ENCODE peak calls at places on chromosomes 6 and 20, in five cellular contexts. One of them, this sample, is unnamed.

GRCh38 chr6:107075951-107076381 is 39.3 kb downstream of the BEND3 start:
- DNase-seq in esophagus squamous epithelium: no peak
- DNase-seq in Peyer's patch: no peak
- DNase-seq in ovary: no peak
- DNase-seq in adrenal gland: no peak
- DNase-seq in this sample: no peak

GRCh38 chr6:17472653-17473183 is 79.3 kb downstream of the CAP2 start:
- DNase-seq in ovary: no peak
- DNase-seq in Peyer's patch: no peak
- DNase-seq in adrenal gland: no peak
- DNase-seq in esophagus squamous epithelium: no peak
- DNase-seq in this sample: no peak

GRCh38 chr6:32198345-32198696 is 5.9 kb upstream of the GPSM3 start:
- DNase-seq in ovary: no peak
- DNase-seq in Peyer's patch: no peak
- DNase-seq in adrenal gland: peak; percentile 59
- DNase-seq in esophagus squamous epithelium: no peak
- DNase-seq in this sample: no peak

GRCh38 chr6:122947355-122947754 is 48.7 kb upstream of the CLVS2 start:
- DNase-seq in adrenal gland: no peak
- DNase-seq in ovary: no peak
- DNase-seq in Peyer's patch: no peak
- DNase-seq in esophagus squamous epithelium: no peak
- DNase-seq in this sample: no peak

GRCh38 chr6:111551521-111552231 is 54.0 kb downstream of the TRAF3IP2 start:
- DNase-seq in adrenal gland: peak; percentile 83
- DNase-seq in esophagus squamous epithelium: no peak
- DNase-seq in Peyer's patch: peak; percentile 62
- DNase-seq in ovary: no peak
- DNase-seq in this sample: no peak

GRCh38 chr6:73743556-73743955 is 47.6 kb downstream of the CD109 start:
- DNase-seq in adrenal gland: no peak
- DNase-seq in Peyer's patch: no peak
- DNase-seq in ovary: no peak
- DNase-seq in esophagus squamous epithelium: no peak
- DNase-seq in this sample: no peak

GRCh38 chr6:36839819-36840379 is 655 bp upstream of the CPNE5 start:
- DNase-seq in ovary: peak; percentile 54
- DNase-seq in esophagus squamous epithelium: no peak
- DNase-seq in adrenal gland: no peak
- DNase-seq in Peyer's patch: no peak
- DNase-seq in this sample: no peak

GRCh38 chr6:78192057-78192456 is 539.2 kb downstream of the MEI4 start:
- DNase-seq in Peyer's patch: no peak
- DNase-seq in adrenal gland: no peak
- DNase-seq in ovary: no peak
- DNase-seq in esophagus squamous epithelium: no peak
- DNase-seq in this sample: no peak

GRCh38 chr20:35111141-35111888 is 18.7 kb upstream of the TRPC4AP start:
- DNase-seq in ovary: no peak
- DNase-seq in esophagus squamous epithelium: no peak
- DNase-seq in Peyer's patch: no peak
- DNase-seq in adrenal gland: no peak
- DNase-seq in this sample: no peak

GRCh38 chr6:22062807-22063408 is 233.9 kb downstream of the PRL start:
- DNase-seq in ovary: peak; percentile 21
- DNase-seq in Peyer's patch: peak; percentile 47
- DNase-seq in esophagus squamous epithelium: no peak
- DNase-seq in adrenal gland: no peak
- DNase-seq in this sample: no peak

GRCh38 chr6:15399651-15400470 is 154.0 kb downstream of the JARID2 start:
- DNase-seq in adrenal gland: peak; percentile 95
- DNase-seq in ovary: peak; percentile 83
- DNase-seq in esophagus squamous epithelium: no peak
- DNase-seq in Peyer's patch: peak; percentile 65
- DNase-seq in this sample: peak; percentile 92

GRCh38 chr6:111269401-111269970 is 182.2 kb downstream of the SLC16A10 start:
- DNase-seq in Peyer's patch: no peak
- DNase-seq in esophagus squamous epithelium: no peak
- DNase-seq in ovary: no peak
- DNase-seq in adrenal gland: no peak
- DNase-seq in this sample: no peak

GRCh38 chr20:56516631-56517030 is 7.9 kb upstream of the FAM209A start:
- DNase-seq in esophagus squamous epithelium: no peak
- DNase-seq in Peyer's patch: no peak
- DNase-seq in adrenal gland: no peak
- DNase-seq in ovary: no peak
- DNase-seq in this sample: peak; percentile 50

GRCh38 chr6:158963020-158963808 is 36.8 kb downstream of the RSPH3 start:
- DNase-seq in esophagus squamous epithelium: no peak
- DNase-seq in adrenal gland: no peak
- DNase-seq in ovary: no peak
- DNase-seq in Peyer's patch: no peak
- DNase-seq in this sample: no peak

GRCh38 chr6:80181352-80182081 is 75.0 kb downstream of the BCKDHB start:
- DNase-seq in adrenal gland: no peak
- DNase-seq in ovary: no peak
- DNase-seq in Peyer's patch: no peak
- DNase-seq in esophagus squamous epithelium: no peak
- DNase-seq in this sample: no peak

GRCh38 chr6:142411145-142411544 is 109.3 kb downstream of the ADGRG6 start:
- DNase-seq in esophagus squamous epithelium: no peak
- DNase-seq in adrenal gland: no peak
- DNase-seq in ovary: no peak
- DNase-seq in Peyer's patch: no peak
- DNase-seq in this sample: no peak

GRCh38 chr6:34062815-34063214 is 83.1 kb downstream of the GRM4 start:
- DNase-seq in ovary: no peak
- DNase-seq in adrenal gland: no peak
- DNase-seq in Peyer's patch: no peak
- DNase-seq in esophagus squamous epithelium: no peak
- DNase-seq in this sample: no peak

GRCh38 chr6:157717266-157717870 is 105.7 kb upstream of the SNX9 start:
- DNase-seq in Peyer's patch: peak; percentile 61
- DNase-seq in adrenal gland: no peak
- DNase-seq in esophagus squamous epithelium: no peak
- DNase-seq in ovary: no peak
- DNase-seq in this sample: peak; percentile 79

GRCh38 chr6:157714153-157714490 is 108.9 kb upstream of the SNX9 start:
- DNase-seq in esophagus squamous epithelium: no peak
- DNase-seq in adrenal gland: no peak
- DNase-seq in Peyer's patch: no peak
- DNase-seq in ovary: no peak
- DNase-seq in this sample: no peak

GRCh38 chr6:157715766-157716171 is 107.3 kb upstream of the SNX9 start:
- DNase-seq in ovary: peak; percentile 81
- DNase-seq in adrenal gland: peak; percentile 80
- DNase-seq in esophagus squamous epithelium: no peak
- DNase-seq in Peyer's patch: peak; percentile 71
- DNase-seq in this sample: peak; percentile 93

GRCh38 chr6:157718788-157719187 is 104.3 kb upstream of the SNX9 start:
- DNase-seq in adrenal gland: no peak
- DNase-seq in Peyer's patch: no peak
- DNase-seq in ovary: no peak
- DNase-seq in esophagus squamous epithelium: no peak
- DNase-seq in this sample: no peak

DNA sequence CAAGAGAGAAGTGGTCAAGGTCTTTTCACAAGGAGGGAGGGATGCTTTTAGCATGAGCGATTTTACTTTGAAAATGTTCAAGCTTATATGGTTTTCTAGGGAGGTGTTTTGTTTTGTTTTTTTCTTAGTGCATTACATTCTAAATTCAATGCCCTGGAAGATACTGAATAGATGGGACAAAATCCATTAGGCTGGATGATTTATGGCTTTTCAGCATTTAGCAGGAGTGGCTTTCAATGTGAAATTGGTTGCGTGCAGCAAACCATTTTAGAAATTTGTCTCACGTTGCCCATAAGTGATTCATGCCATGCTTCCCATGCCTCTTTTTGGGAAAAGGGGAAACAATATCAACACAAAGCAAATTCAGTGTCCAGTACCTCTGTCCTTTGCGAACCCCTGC is 106.5 kb upstream of the SNX9 start:
- DNase-seq in ovary: no peak
- DNase-seq in adrenal gland: no peak
- DNase-seq in Peyer's patch: no peak
- DNase-seq in esophagus squamous epithelium: no peak
- DNase-seq in this sample: no peak
- H3K4me3 ChIP-seq in ovary: no peak overlapping the region
- H3K4me3 ChIP-seq in adrenal gland: no peak overlapping the region
- H3K4me3 ChIP-seq in Peyer's patch: no peak overlapping the region
- H3K4me3 ChIP-seq in esophagus squamous epithelium: no peak overlapping the region
- H3K4me3 ChIP-seq in this sample: no peak overlapping the region

DNA sequence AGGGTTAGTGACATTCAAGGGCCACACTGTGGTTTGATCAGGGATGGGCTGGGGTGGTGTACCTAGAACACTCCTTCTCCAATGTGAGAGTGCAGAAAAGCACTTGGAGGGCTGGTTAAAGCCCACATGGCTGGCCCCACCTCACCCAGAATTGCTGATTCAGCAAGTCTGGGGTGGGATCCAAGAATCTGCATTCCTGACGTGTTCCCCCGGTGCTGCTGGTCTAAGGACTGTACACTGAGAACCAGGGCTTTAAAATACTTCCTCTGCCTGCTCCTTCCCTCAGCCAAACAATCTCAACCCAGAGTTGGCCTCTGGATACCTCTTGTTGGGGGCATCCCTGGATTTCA is 13.4 kb upstream of the OCSTAMP start:
- DNase-seq in esophagus squamous epithelium: no peak
- DNase-seq in adrenal gland: no peak
- DNase-seq in Peyer's patch: no peak
- DNase-seq in ovary: no peak
- DNase-seq in this sample: no peak
- TF ChIP-seq POLR2A in esophagus squamous epithelium: no peak
- TF ChIP-seq POLR2A in adrenal gland: no peak
- TF ChIP-seq POLR2A in Peyer's patch: no peak
- TF ChIP-seq POLR2A in ovary: no peak
- TF ChIP-seq POLR2A in this sample: no peak

GRCh38 chr6:71983131-71983530 is 96.8 kb downstream of the RIMS1 start:
- DNase-seq in adrenal gland: no peak
- DNase-seq in esophagus squamous epithelium: no peak
- DNase-seq in ovary: no peak
- DNase-seq in Peyer's patch: no peak
- DNase-seq in this sample: no peak

GRCh38 chr6:71979911-71980310 is 93.6 kb downstream of the RIMS1 start:
- DNase-seq in adrenal gland: no peak
- DNase-seq in Peyer's patch: no peak
- DNase-seq in esophagus squamous epithelium: no peak
- DNase-seq in ovary: no peak
- DNase-seq in this sample: no peak

GRCh38 chr6:71982385-71982784 is 96.0 kb downstream of the RIMS1 start:
- DNase-seq in Peyer's patch: no peak
- DNase-seq in ovary: no peak
- DNase-seq in adrenal gland: no peak
- DNase-seq in esophagus squamous epithelium: no peak
- DNase-seq in this sample: no peak

DNA sequence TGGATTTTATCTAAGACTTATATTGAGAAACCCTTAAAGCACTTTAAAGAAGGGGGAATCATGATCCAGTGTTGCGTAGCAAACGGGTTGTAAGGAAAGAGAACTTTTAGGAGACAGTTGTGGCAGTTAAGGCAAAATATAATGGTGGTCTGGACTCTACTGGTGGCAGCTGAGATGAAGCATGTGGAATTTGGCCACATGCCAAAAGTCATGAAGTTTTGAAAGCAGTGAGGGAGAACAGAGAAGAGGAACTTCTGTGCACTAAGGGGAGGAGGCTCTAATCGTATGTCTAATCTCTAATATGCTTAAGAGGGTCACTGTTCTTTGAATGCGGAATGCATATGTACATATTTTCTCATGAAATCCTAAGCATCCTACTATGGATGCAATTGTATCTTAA is 91.5 kb downstream of the RIMS1 start:
- DNase-seq in Peyer's patch: no peak
- DNase-seq in esophagus squamous epithelium: no peak
- DNase-seq in ovary: no peak
- DNase-seq in adrenal gland: no peak
- DNase-seq in this sample: no peak
- TF ChIP-seq CTCF in Peyer's patch: no peak
- TF ChIP-seq CTCF in esophagus squamous epithelium: no peak
- TF ChIP-seq CTCF in ovary: no peak
- TF ChIP-seq CTCF in adrenal gland: no peak
- TF ChIP-seq CTCF in this sample: no peak

DNA sequence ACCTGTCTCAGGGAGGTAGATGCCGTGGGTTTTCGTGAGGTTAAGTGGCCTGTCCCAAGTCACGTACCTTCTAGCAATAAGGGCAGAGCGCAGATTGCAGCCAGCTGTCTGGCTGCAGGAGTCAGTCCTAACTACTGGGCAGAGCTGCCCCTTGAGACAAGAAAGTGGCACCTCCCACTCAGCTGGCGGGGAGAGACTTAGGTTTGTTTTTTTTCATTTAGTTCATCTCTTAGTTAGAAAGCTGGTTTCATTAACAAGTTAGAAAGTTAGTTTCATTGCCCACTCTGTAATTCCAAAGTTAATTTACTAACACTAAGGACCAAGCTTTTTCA is 230.2 kb downstream of the ZMYND8 start:
- DNase-seq in Peyer's patch: no peak
- DNase-seq in ovary: no peak
- DNase-seq in adrenal gland: no peak
- DNase-seq in esophagus squamous epithelium: no peak
- DNase-seq in this sample: no peak
- H3K4me3 ChIP-seq in Peyer's patch: no peak overlapping the region
- H3K4me3 ChIP-seq in ovary: no peak overlapping the region
- H3K4me3 ChIP-seq in adrenal gland: no peak overlapping the region
- H3K4me3 ChIP-seq in esophagus squamous epithelium: no peak overlapping the region
- H3K4me3 ChIP-seq in this sample: no peak overlapping the region

GRCh38 chr20:45415822-45416637 is at the start of gene PIGT:
- DNase-seq in Peyer's patch: peak; percentile 96
- DNase-seq in adrenal gland: peak; percentile 94
- DNase-seq in ovary: peak; percentile 75
- DNase-seq in esophagus squamous epithelium: peak; percentile 32
- DNase-seq in this sample: peak; percentile 86
- TF ChIP-seq POLR2A in Peyer's patch: peak; percentile 91
- TF ChIP-seq POLR2A in adrenal gland: peak; percentile 70
- TF ChIP-seq POLR2A in ovary: peak; percentile 69
- TF ChIP-seq POLR2A in esophagus squamous epithelium: peak; percentile 86
- TF ChIP-seq POLR2A in this sample: peak; percentile 27

DNA sequence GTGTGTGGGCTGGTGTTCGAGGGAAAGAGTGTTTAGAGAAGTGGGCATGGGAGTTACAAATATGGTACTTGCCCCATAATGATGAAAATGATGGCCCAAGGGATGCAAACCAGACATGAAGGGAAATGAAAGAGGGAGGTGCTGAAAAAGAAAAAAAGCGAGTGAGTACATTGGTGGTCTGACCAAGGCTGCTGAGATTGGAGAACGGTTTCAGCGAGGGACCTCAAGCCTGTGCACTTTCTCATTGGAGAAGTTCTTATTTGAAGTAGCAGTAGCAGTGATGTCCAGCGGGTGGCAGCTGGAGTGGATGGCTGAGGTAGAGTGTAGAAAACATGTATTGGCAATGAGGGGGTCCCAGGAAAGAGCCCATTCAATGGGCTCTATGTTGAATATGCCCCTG is 54.8 kb downstream of the TNFAIP3 start:
- DNase-seq in Peyer's patch: no peak
- DNase-seq in esophagus squamous epithelium: no peak
- DNase-seq in ovary: no peak
- DNase-seq in adrenal gland: no peak
- DNase-seq in this sample: no peak
- TF ChIP-seq CTCF in Peyer's patch: no peak
- TF ChIP-seq CTCF in esophagus squamous epithelium: no peak
- TF ChIP-seq CTCF in ovary: no peak
- TF ChIP-seq CTCF in adrenal gland: no peak
- TF ChIP-seq CTCF in this sample: no peak